ENCODE peak calls at places on chromosomes 4 and X, in ten cellular contexts. R is breast epithelium, W is epithelial cell of esophagus, J is NB4, O is pancreas, X is endodermal cell, F is left lung, P is left ventricle myocardium inferior, Z is BE2C, H is upper lobe of right lung. M is an unnamed sample.

GRCh38 chrX:1491851-1492349 is 39.2 kb upstream of the ASMTL start:
- DNase-seq in R (no peak), W (peak), J (peak), O (no peak), X (peak), F (no peak), P (no peak), Z (peak), H (peak), M (no peak)

GRCh38 chr4:169060396-169061081 is 50.5 kb upstream of the CBR4 start:
- DNase-seq in R (no peak), W (no peak), J (no peak), O (no peak), X (no peak), F (no peak), P (no peak), Z (no peak), H (no peak), M (peak)

GRCh38 chrX:68832516-68833447 is 4.0 kb downstream of the EFNB1 start:
- DNase-seq in R (no peak), W (no peak), J (no peak), O (no peak), X (peak), F (no peak), P (no peak), Z (no peak), H (no peak), M (no peak)

GRCh38 chr4:532588-533317 is 33.7 kb downstream of the PIGG start:
- DNase-seq in R (no peak), W (peak), J (no peak), O (no peak), X (peak), F (no peak), P (no peak), Z (peak), H (no peak), M (no peak)

GRCh38 chr4:52588771-52589591 is 70.1 kb downstream of the USP46 start:
- DNase-seq in R (no peak), W (peak), J (peak), O (no peak), X (no peak), F (no peak), P (no peak), Z (no peak), H (no peak), M (peak)

GRCh38 chr4:159097785-159098184 is 5.1 kb upstream of the RAPGEF2 start:
- DNase-seq in R (no peak), W (no peak), J (no peak), O (no peak), X (peak), F (no peak), P (no peak), Z (no peak), H (no peak), M (no peak)

GRCh38 chrX:45505214-45505613 is 304.5 kb upstream of the DIPK2B start:
- DNase-seq in R (no peak), W (peak), J (no peak), O (no peak), X (no peak), F (no peak), P (no peak), Z (no peak), H (no peak), M (no peak)

GRCh38 chr4:28391877-28392276 is 1531.2 kb downstream of the STIM2 start:
- DNase-seq in R (no peak), W (peak), J (no peak), O (no peak), X (no peak), F (no peak), P (no peak), Z (no peak), H (no peak), M (no peak)

GRCh38 chr4:154590329-154591006 is at the start of gene FGA:
- DNase-seq in R (no peak), W (no peak), J (no peak), O (no peak), X (peak), F (no peak), P (no peak), Z (no peak), H (no peak), M (no peak)

GRCh38 chrX:38216642-38217041 is 4.0 kb downstream of the SRPX start:
- DNase-seq in R (no peak), W (no peak), J (no peak), O (no peak), X (no peak), F (no peak), P (no peak), Z (no peak), H (no peak), M (no peak)

GRCh38 chr4:64158648-64159326 is 250.5 kb downstream of the TECRL start:
- DNase-seq in R (no peak), W (peak), J (peak), O (no peak), X (peak), F (no peak), P (no peak), Z (peak), H (no peak), M (peak)

GRCh38 chr4:96736352-96736889 is 896.5 kb downstream of the PDHA2 start:
- DNase-seq in R (no peak), W (peak), J (no peak), O (no peak), X (peak), F (no peak), P (no peak), Z (no peak), H (no peak), M (peak)

GRCh38 chrX:24025741-24026402 is 1.1 kb downstream of the KLHL15 start:
- DNase-seq in R (peak), W (peak), J (peak), O (no peak), X (no peak), F (no peak), P (no peak), Z (no peak), H (no peak), M (peak)

GRCh38 chrX:41180194-41180902 is 95.1 kb downstream of the USP9X start:
- DNase-seq in R (no peak), W (peak), J (peak), O (no peak), X (peak), F (peak), P (no peak), Z (peak), H (no peak), M (peak)
- H3K4me3 ChIP-seq in R (no peak), W (no peak), J (no peak), O (no peak), X (no peak), F (no peak), P (no peak), Z (no peak), H (no peak), M (no peak)

GRCh38 chr4:102612824-102613366 is 111.7 kb downstream of the NFKB1 start:
- DNase-seq in R (no peak), W (peak), J (no peak), O (no peak), X (peak), F (no peak), P (no peak), Z (no peak), H (no peak), M (no peak)

GRCh38 chr4:102610476-102610875 is 109.3 kb downstream of the NFKB1 start:
- DNase-seq in R (no peak), W (no peak), J (no peak), O (no peak), X (no peak), F (no peak), P (no peak), Z (no peak), H (no peak), M (no peak)

GRCh38 chr4:102612195-102612594 is 111.0 kb downstream of the NFKB1 start:
- DNase-seq in R (no peak), W (peak), J (no peak), O (no peak), X (no peak), F (no peak), P (no peak), Z (no peak), H (no peak), M (no peak)

GRCh38 chr4:102608190-102608589 is 107.0 kb downstream of the NFKB1 start:
- DNase-seq in R (no peak), W (peak), J (no peak), O (no peak), X (no peak), F (no peak), P (no peak), Z (no peak), H (no peak), M (no peak)

DNA sequence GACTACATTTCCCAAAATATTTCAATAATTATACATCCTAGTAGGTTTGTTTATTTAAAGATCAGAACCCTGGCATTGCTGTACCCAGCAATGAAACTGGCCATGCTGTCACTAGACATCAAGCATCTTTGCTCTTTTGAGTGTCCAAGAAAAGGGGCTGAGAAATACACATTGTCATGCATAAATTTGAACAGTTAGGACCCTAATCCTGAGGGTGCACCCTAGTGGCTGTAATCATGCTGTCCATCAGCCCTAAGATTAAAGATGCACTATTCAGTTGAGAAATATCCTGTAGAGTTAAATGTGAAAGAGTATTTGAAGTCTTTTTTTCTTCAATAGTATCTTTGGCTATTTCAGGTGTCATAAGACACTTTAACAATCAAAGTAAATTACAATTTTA is 108.8 kb downstream of the NFKB1 start:
- DNase-seq in R (no peak), W (no peak), J (peak), O (no peak), X (no peak), F (no peak), P (no peak), Z (no peak), H (no peak), M (peak)
- TF ChIP-seq CTCF in R (no peak), W (peak), J (peak), O (no peak), X (no peak), F (no peak), P (peak), Z (peak), H (no peak), M (peak)

GRCh38 chrX:126985960-126986359 is 166.4 kb downstream of the PRR32 start:
- DNase-seq in R (no peak), W (no peak), J (no peak), O (no peak), X (no peak), F (no peak), P (no peak), Z (no peak), H (no peak), M (no peak)
- H3K4me3 ChIP-seq in R (no peak), W (no peak), J (no peak), O (no peak), X (no peak), F (no peak), P (no peak), Z (no peak), H (no peak), M (no peak)

GRCh38 chr4:141124224-141124623 is 9.0 kb downstream of the RNF150 start:
- DNase-seq in R (no peak), W (no peak), J (no peak), O (no peak), X (no peak), F (no peak), P (no peak), Z (peak), H (no peak), M (no peak)
- TF ChIP-seq CTCF in R (no peak), W (no peak), J (no peak), O (no peak), X (no peak), F (no peak), P (no peak), Z (no peak), H (no peak), M (no peak)